ENCODE peak calls at places on chromosomes 4 and X, in nine cellular contexts. One of them, this sample, is unnamed. For H3K4me1 and H3K9me3, the result is how much of the 10 kb centered on the place peaks cover.

GRCh38 chr4:80286451-80286850 is 20.0 kb downstream of the FGF5 start:
- DNase-seq in tibial artery: no peak
- DNase-seq in right atrium auricular region: no peak
- DNase-seq in SK-N-SH: no peak
- DNase-seq in hepatocyte: no peak
- DNase-seq in mucosa of descending colon: no peak
- DNase-seq in fibroblast of lung: no peak
- DNase-seq in H1: no peak
- DNase-seq in Panc1: no peak
- DNase-seq in this sample: no peak

GRCh38 chrX:12993823-12994222 is 18.9 kb downstream of the TMSB4X start:
- DNase-seq in hepatocyte: no peak
- DNase-seq in H1: no peak
- DNase-seq in tibial artery: no peak
- DNase-seq in mucosa of descending colon: no peak
- DNase-seq in right atrium auricular region: no peak
- DNase-seq in fibroblast of lung: peak
- DNase-seq in SK-N-SH: no peak
- DNase-seq in Panc1: no peak
- DNase-seq in this sample: no peak

GRCh38 chrX:50644496-50644895 is 169.5 kb downstream of the SHROOM4 start:
- DNase-seq in SK-N-SH: no peak
- DNase-seq in mucosa of descending colon: no peak
- DNase-seq in hepatocyte: no peak
- DNase-seq in Panc1: no peak
- DNase-seq in tibial artery: no peak
- DNase-seq in fibroblast of lung: no peak
- DNase-seq in right atrium auricular region: no peak
- DNase-seq in H1: no peak
- DNase-seq in this sample: no peak

GRCh38 chr4:16705341-16705740 is 193.1 kb downstream of the LDB2 start:
- DNase-seq in SK-N-SH: no peak
- DNase-seq in H1: no peak
- DNase-seq in tibial artery: no peak
- DNase-seq in hepatocyte: no peak
- DNase-seq in fibroblast of lung: no peak
- DNase-seq in mucosa of descending colon: no peak
- DNase-seq in right atrium auricular region: no peak
- DNase-seq in Panc1: no peak
- DNase-seq in this sample: peak

GRCh38 chr4:7422098-7422897 is 12.4 kb downstream of the PSAPL1 start:
- DNase-seq in H1: peak
- DNase-seq in tibial artery: peak
- DNase-seq in mucosa of descending colon: peak
- DNase-seq in SK-N-SH: peak
- DNase-seq in fibroblast of lung: no peak
- DNase-seq in right atrium auricular region: peak
- DNase-seq in Panc1: no peak
- DNase-seq in hepatocyte: no peak
- DNase-seq in this sample: no peak

GRCh38 chr4:154361450-154361849 is 130.1 kb downstream of the DCHS2 start:
- DNase-seq in H1: no peak
- DNase-seq in fibroblast of lung: no peak
- DNase-seq in mucosa of descending colon: no peak
- DNase-seq in right atrium auricular region: no peak
- DNase-seq in Panc1: no peak
- DNase-seq in SK-N-SH: no peak
- DNase-seq in hepatocyte: no peak
- DNase-seq in tibial artery: no peak
- DNase-seq in this sample: no peak

GRCh38 chr4:158428242-158428641 is 93.4 kb upstream of the RXFP1 start:
- DNase-seq in Panc1: no peak
- DNase-seq in right atrium auricular region: no peak
- DNase-seq in SK-N-SH: no peak
- DNase-seq in H1: no peak
- DNase-seq in tibial artery: no peak
- DNase-seq in hepatocyte: no peak
- DNase-seq in mucosa of descending colon: no peak
- DNase-seq in fibroblast of lung: peak
- DNase-seq in this sample: no peak

GRCh38 chrX:70464051-70464450 is 19.4 kb downstream of the DLG3 start:
- DNase-seq in mucosa of descending colon: no peak
- DNase-seq in hepatocyte: no peak
- DNase-seq in tibial artery: no peak
- DNase-seq in H1: no peak
- DNase-seq in SK-N-SH: no peak
- DNase-seq in Panc1: no peak
- DNase-seq in fibroblast of lung: no peak
- DNase-seq in right atrium auricular region: no peak
- DNase-seq in this sample: no peak

GRCh38 chr4:181684310-181684709 is 558.9 kb upstream of the TENM3 start:
- DNase-seq in right atrium auricular region: no peak
- DNase-seq in tibial artery: no peak
- DNase-seq in mucosa of descending colon: no peak
- DNase-seq in hepatocyte: no peak
- DNase-seq in SK-N-SH: no peak
- DNase-seq in Panc1: no peak
- DNase-seq in fibroblast of lung: peak
- DNase-seq in H1: no peak
- DNase-seq in this sample: no peak

GRCh38 chr4:115671581-115671980 is 558.2 kb upstream of the NDST4 start:
- DNase-seq in mucosa of descending colon: no peak
- DNase-seq in SK-N-SH: no peak
- DNase-seq in fibroblast of lung: no peak
- DNase-seq in right atrium auricular region: no peak
- DNase-seq in hepatocyte: no peak
- DNase-seq in Panc1: no peak
- DNase-seq in tibial artery: no peak
- DNase-seq in H1: no peak
- DNase-seq in this sample: peak

GRCh38 chr4:130712038-130712437 is 1616.1 kb downstream of the C4orf33 start:
- DNase-seq in hepatocyte: no peak
- DNase-seq in tibial artery: no peak
- DNase-seq in Panc1: no peak
- DNase-seq in mucosa of descending colon: no peak
- DNase-seq in H1: no peak
- DNase-seq in fibroblast of lung: peak
- DNase-seq in SK-N-SH: no peak
- DNase-seq in right atrium auricular region: no peak
- DNase-seq in this sample: no peak

GRCh38 chr4:185833055-185833598 is 21.1 kb upstream of the SORBS2 start:
- DNase-seq in SK-N-SH: no peak
- DNase-seq in hepatocyte: no peak
- DNase-seq in tibial artery: no peak
- DNase-seq in right atrium auricular region: no peak
- DNase-seq in H1: no peak
- DNase-seq in fibroblast of lung: no peak
- DNase-seq in mucosa of descending colon: no peak
- DNase-seq in Panc1: no peak
- DNase-seq in this sample: no peak

GRCh38 chrX:46573331-46573895 is at the start of gene CHST7:
- DNase-seq in fibroblast of lung: peak
- DNase-seq in right atrium auricular region: peak
- DNase-seq in tibial artery: peak
- DNase-seq in Panc1: no peak
- DNase-seq in H1: no peak
- DNase-seq in mucosa of descending colon: peak
- DNase-seq in SK-N-SH: peak
- DNase-seq in hepatocyte: peak
- DNase-seq in this sample: peak

GRCh38 chrX:103792916-103793540 is 16.4 kb downstream of the PLP1 start:
- DNase-seq in Panc1: no peak
- DNase-seq in tibial artery: no peak
- DNase-seq in right atrium auricular region: no peak
- DNase-seq in H1: no peak
- DNase-seq in SK-N-SH: no peak
- DNase-seq in hepatocyte: no peak
- DNase-seq in fibroblast of lung: peak
- DNase-seq in mucosa of descending colon: no peak
- DNase-seq in this sample: no peak

GRCh38 chr4:76964769-76965168 is 15.2 kb downstream of the SEPTIN11 start:
- DNase-seq in SK-N-SH: no peak
- DNase-seq in hepatocyte: no peak
- DNase-seq in tibial artery: no peak
- DNase-seq in H1: no peak
- DNase-seq in Panc1: no peak
- DNase-seq in mucosa of descending colon: no peak
- DNase-seq in fibroblast of lung: no peak
- DNase-seq in right atrium auricular region: no peak
- DNase-seq in this sample: no peak

GRCh38 chrX:40093586-40093985 is 4.2 kb downstream of the BCOR start:
- DNase-seq in tibial artery: no peak
- DNase-seq in mucosa of descending colon: no peak
- DNase-seq in hepatocyte: no peak
- DNase-seq in right atrium auricular region: no peak
- DNase-seq in SK-N-SH: no peak
- DNase-seq in Panc1: no peak
- DNase-seq in H1: no peak
- DNase-seq in fibroblast of lung: no peak
- DNase-seq in this sample: peak
- H3K4me1 ChIP-seq in tibial artery: under half
- H3K4me1 ChIP-seq in mucosa of descending colon: under half
- H3K4me1 ChIP-seq in hepatocyte: half or more
- H3K4me1 ChIP-seq in right atrium auricular region: half or more
- H3K4me1 ChIP-seq in SK-N-SH: under half
- H3K4me1 ChIP-seq in Panc1: under half
- H3K4me1 ChIP-seq in H1: under half
- H3K4me1 ChIP-seq in fibroblast of lung: under half
- H3K4me1 ChIP-seq in this sample: under half

DNA sequence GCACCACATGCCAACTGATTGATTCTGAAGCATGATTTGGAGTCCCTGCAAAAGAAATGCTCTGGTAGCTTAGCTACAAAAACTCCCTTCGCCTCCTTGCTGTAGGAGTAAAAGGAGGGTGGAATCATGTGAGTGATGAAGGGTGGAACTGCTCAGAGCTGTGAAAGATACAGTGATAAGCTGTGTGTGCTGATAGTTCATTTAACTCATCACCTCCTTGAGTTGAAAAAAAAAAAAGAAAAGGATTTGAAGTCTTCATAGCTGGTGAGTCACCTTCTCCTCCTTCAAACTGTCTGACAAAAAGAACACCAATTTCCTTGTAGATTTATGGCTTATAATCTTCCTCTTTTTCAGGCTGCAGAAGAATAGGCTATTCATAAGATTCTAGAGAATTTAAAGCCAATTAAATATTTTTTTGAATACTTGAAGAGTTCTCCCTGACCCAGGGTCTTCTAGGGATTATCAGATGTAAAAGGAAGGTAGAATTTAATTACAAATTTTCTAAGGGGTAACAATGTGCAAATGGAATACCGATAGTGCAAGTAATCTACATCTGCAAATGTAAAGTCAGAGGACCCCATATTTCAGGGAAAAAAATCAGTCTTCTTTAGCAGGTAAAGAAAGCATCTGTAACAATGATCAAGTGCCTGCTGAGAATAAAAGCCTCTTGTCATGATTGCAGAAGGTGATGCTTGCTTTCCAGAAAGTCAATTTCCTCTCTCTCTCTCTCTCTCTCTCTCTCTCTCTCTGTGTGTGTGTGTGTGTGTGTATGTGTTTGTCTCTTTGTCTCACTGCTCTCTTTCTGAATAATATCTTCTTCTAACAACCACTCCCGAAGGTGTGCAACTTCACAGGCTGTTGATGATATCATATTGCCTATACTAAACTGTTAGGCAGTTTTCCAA is 208.8 kb upstream of the VEGFC start:
- DNase-seq in H1: no peak
- DNase-seq in Panc1: no peak
- DNase-seq in tibial artery: no peak
- DNase-seq in mucosa of descending colon: no peak
- DNase-seq in fibroblast of lung: peak
- DNase-seq in right atrium auricular region: no peak
- DNase-seq in SK-N-SH: no peak
- DNase-seq in hepatocyte: no peak
- DNase-seq in this sample: peak
- H3K4me3 ChIP-seq in H1: no peak
- H3K4me3 ChIP-seq in Panc1: no peak
- H3K4me3 ChIP-seq in tibial artery: no peak
- H3K4me3 ChIP-seq in mucosa of descending colon: no peak
- H3K4me3 ChIP-seq in fibroblast of lung: no peak
- H3K4me3 ChIP-seq in right atrium auricular region: no peak
- H3K4me3 ChIP-seq in SK-N-SH: no peak
- H3K4me3 ChIP-seq in hepatocyte: no peak
- H3K4me3 ChIP-seq in this sample: no peak

GRCh38 chrX:405149-405548 is 18.4 kb upstream of the PPP2R3B start:
- DNase-seq in Panc1: no peak
- DNase-seq in tibial artery: no peak
- DNase-seq in hepatocyte: no peak
- DNase-seq in H1: no peak
- DNase-seq in mucosa of descending colon: no peak
- DNase-seq in SK-N-SH: no peak
- DNase-seq in fibroblast of lung: no peak
- DNase-seq in right atrium auricular region: no peak
- DNase-seq in this sample: no peak

GRCh38 chrX:404656-405055 is 17.9 kb upstream of the PPP2R3B start:
- DNase-seq in SK-N-SH: no peak
- DNase-seq in tibial artery: no peak
- DNase-seq in H1: no peak
- DNase-seq in fibroblast of lung: no peak
- DNase-seq in right atrium auricular region: no peak
- DNase-seq in Panc1: no peak
- DNase-seq in hepatocyte: no peak
- DNase-seq in mucosa of descending colon: no peak
- DNase-seq in this sample: no peak

GRCh38 chrX:413322-414201 is 26.9 kb upstream of the PPP2R3B start:
- DNase-seq in tibial artery: no peak
- DNase-seq in mucosa of descending colon: no peak
- DNase-seq in Panc1: no peak
- DNase-seq in fibroblast of lung: no peak
- DNase-seq in hepatocyte: no peak
- DNase-seq in H1: peak
- DNase-seq in right atrium auricular region: peak
- DNase-seq in SK-N-SH: no peak
- DNase-seq in this sample: no peak

DNA sequence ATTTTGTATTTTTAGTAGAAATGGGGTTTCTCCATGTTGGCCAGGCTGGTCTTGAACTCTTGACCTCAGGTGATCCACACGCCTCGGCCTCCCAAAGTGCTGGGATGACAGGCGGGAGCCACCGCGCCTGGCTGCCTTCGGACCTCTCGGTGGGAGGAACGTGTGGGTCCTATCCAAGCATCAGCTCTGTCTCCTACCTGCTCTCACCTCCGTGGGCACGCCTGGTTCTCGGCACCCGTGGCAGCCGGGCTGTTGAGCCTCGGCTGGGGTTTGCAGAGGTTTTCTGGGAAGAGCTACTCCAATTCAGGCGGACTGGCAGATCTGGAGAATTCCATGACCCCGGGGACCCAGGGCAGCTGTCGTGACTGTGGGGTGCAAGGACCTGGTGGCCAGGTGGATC is 23.6 kb upstream of the PPP2R3B start:
- DNase-seq in fibroblast of lung: no peak
- DNase-seq in SK-N-SH: no peak
- DNase-seq in right atrium auricular region: no peak
- DNase-seq in mucosa of descending colon: no peak
- DNase-seq in H1: no peak
- DNase-seq in hepatocyte: no peak
- DNase-seq in tibial artery: no peak
- DNase-seq in Panc1: no peak
- DNase-seq in this sample: no peak
- H3K9me3 ChIP-seq in fibroblast of lung: under half
- H3K9me3 ChIP-seq in SK-N-SH: under half
- H3K9me3 ChIP-seq in right atrium auricular region: under half
- H3K9me3 ChIP-seq in mucosa of descending colon: under half
- H3K9me3 ChIP-seq in H1: under half
- H3K9me3 ChIP-seq in hepatocyte: under half
- H3K9me3 ChIP-seq in tibial artery: under half
- H3K9me3 ChIP-seq in Panc1: under half
- H3K9me3 ChIP-seq in this sample: under half

GRCh38 chr4:48812866-48813265 is 18.0 kb upstream of the OCIAD1 start:
- DNase-seq in tibial artery: no peak
- DNase-seq in right atrium auricular region: no peak
- DNase-seq in SK-N-SH: no peak
- DNase-seq in mucosa of descending colon: no peak
- DNase-seq in fibroblast of lung: no peak
- DNase-seq in Panc1: no peak
- DNase-seq in H1: no peak
- DNase-seq in hepatocyte: no peak
- DNase-seq in this sample: no peak
- H3K4me1 ChIP-seq in tibial artery: under half
- H3K4me1 ChIP-seq in right atrium auricular region: under half
- H3K4me1 ChIP-seq in SK-N-SH: under half
- H3K4me1 ChIP-seq in mucosa of descending colon: under half
- H3K4me1 ChIP-seq in fibroblast of lung: under half
- H3K4me1 ChIP-seq in Panc1: under half
- H3K4me1 ChIP-seq in H1: under half
- H3K4me1 ChIP-seq in hepatocyte: under half
- H3K4me1 ChIP-seq in this sample: under half

This sample was measured in HAP-1.